ENCODE peak calls at places on chromosome 12, in ten cellular contexts. Q is WERI-Rb-1; T is colonic mucosa; G is RWPE1; E is CD4-positive, alpha-beta memory T cell; M is right lobe of liver; Y is stomach; S is AG04450; K is ovary; D is epithelial cell of prostate. W is an unnamed sample.

GRCh38 chr12:110197003-110197402 is 72.8 kb downstream of the IFT81 start:
- DNase-seq in Y (no peak), E (no peak), D (no peak), S (no peak), T (no peak), M (no peak), G (no peak), K (no peak), Q (no peak), W (no peak)

GRCh38 chr12:52262286-52262685 is 12.2 kb upstream of the KRT86 start:
- DNase-seq in M (no peak), Q (no peak), D (no peak), E (no peak), G (no peak), K (no peak), T (no peak), S (no peak), Y (no peak), W (no peak)

GRCh38 chr12:104680070-104680469 is 223.3 kb downstream of the CHST11 start:
- DNase-seq in Y (no peak), Q (peak; percentile 36), S (no peak), M (no peak), K (no peak), G (no peak), E (peak; percentile 51), T (no peak), D (no peak), W (no peak)

GRCh38 chr12:52992699-52993557 is 13.3 kb upstream of the EIF4B start:
- DNase-seq in K (no peak), Q (no peak), M (no peak), G (peak; percentile 55), Y (peak; percentile 37), S (no peak), D (peak; percentile 49), T (peak; percentile 81), E (no peak), W (no peak)

GRCh38 chr12:114001731-114002340 is 35.7 kb upstream of the RBM19 start:
- DNase-seq in G (no peak), E (no peak), T (no peak), S (no peak), Q (no peak), Y (no peak), D (no peak), M (no peak), K (no peak), W (no peak)

GRCh38 chr12:114963846-114964245 is 279.9 kb upstream of the TBX3 start:
- DNase-seq in E (no peak), M (no peak), T (no peak), G (no peak), Y (no peak), D (no peak), Q (no peak), S (no peak), K (no peak), W (no peak)

GRCh38 chr12:105235299-105235746 is 651 bp downstream of the APPL2 start:
- DNase-seq in K (no peak), G (peak; percentile 46), E (peak; percentile 6), S (no peak), Q (no peak), D (no peak), M (no peak), Y (no peak), T (no peak), W (no peak)

GRCh38 chr12:121238604-121239334 is 28.8 kb downstream of the P2RX4 start:
- DNase-seq in T (no peak), E (no peak), S (no peak), M (no peak), K (no peak), G (no peak), Q (peak; percentile 52), D (no peak), Y (no peak), W (no peak)

GRCh38 chr12:20625531-20625930 is 69.6 kb upstream of the SLCO1C1 start:
- DNase-seq in K (no peak), Y (no peak), T (no peak), E (no peak), S (no peak), D (no peak), M (no peak), Q (no peak), G (no peak), W (no peak)

GRCh38 chr12:8697120-8697475 is 693 bp upstream of the RIMKLB start:
- DNase-seq in Q (no peak), D (no peak), T (no peak), G (peak; percentile 12), S (no peak), Y (no peak), E (peak; percentile 44), K (no peak), M (no peak), W (no peak)

GRCh38 chr12:30047499-30048262 is 263.9 kb upstream of the TMTC1 start:
- DNase-seq in Y (no peak), G (peak; percentile 13), E (no peak), S (no peak), K (no peak), M (no peak), T (no peak), D (no peak), Q (no peak), W (no peak)

GRCh38 chr12:77339610-77340009 is 274.2 kb upstream of the E2F7 start:
- DNase-seq in E (no peak), Y (no peak), Q (no peak), S (no peak), G (no peak), M (no peak), K (no peak), T (no peak), D (no peak), W (no peak)

GRCh38 chr12:34186492-34186891 is 164.2 kb downstream of the ALG10 start:
- DNase-seq in E (no peak), D (no peak), K (no peak), M (no peak), G (no peak), Y (no peak), S (no peak), T (no peak), Q (no peak), W (no peak)

GRCh38 chr12:4320859-4321701 is at the start of gene TIGAR:
- DNase-seq in K (peak; percentile 89), S (peak; percentile 80), Q (peak; percentile 93), D (peak; percentile 78), E (peak; percentile 92), T (peak; percentile 90), M (peak; percentile 96), Y (peak; percentile 95), G (peak; percentile 96), W (peak; percentile 98)

GRCh38 chr12:104011265-104011664 is 38.7 kb downstream of the GLT8D2 start:
- DNase-seq in S (peak; percentile 74), Y (no peak), T (no peak), E (no peak), M (no peak), Q (no peak), D (peak; percentile 78), G (peak; percentile 71), K (no peak), W (no peak)

GRCh38 chr12:61414470-61414869 is 845.7 kb upstream of the USP15 start:
- DNase-seq in S (no peak), Y (no peak), K (no peak), G (no peak), Q (no peak), T (no peak), M (no peak), D (no peak), E (no peak), W (no peak)

GRCh38 chr12:49251357-49251756 is 13.5 kb upstream of the TUBA1C start:
- DNase-seq in M (no peak), S (no peak), Y (no peak), E (no peak), K (no peak), T (no peak), G (no peak), Q (peak; percentile 24), D (no peak), W (no peak)

GRCh38 chr12:54356951-54357356 is 7.3 kb downstream of the GPR84 start:
- DNase-seq in E (no peak), K (no peak), G (no peak), D (no peak), S (no peak), Y (no peak), T (no peak), M (no peak), Q (peak; percentile 94), W (no peak)
- H3K27ac ChIP-seq in E (no peak overlapping the region), K (peak overlapping the region; percentile 48), G (peak overlapping the region; percentile 95), D (no peak overlapping the region), S (no peak overlapping the region), Y (peak overlapping the region; percentile 92), T (no peak overlapping the region), M (no peak overlapping the region), Q (peak overlapping the region; percentile 98), W (no peak overlapping the region)

DNA sequence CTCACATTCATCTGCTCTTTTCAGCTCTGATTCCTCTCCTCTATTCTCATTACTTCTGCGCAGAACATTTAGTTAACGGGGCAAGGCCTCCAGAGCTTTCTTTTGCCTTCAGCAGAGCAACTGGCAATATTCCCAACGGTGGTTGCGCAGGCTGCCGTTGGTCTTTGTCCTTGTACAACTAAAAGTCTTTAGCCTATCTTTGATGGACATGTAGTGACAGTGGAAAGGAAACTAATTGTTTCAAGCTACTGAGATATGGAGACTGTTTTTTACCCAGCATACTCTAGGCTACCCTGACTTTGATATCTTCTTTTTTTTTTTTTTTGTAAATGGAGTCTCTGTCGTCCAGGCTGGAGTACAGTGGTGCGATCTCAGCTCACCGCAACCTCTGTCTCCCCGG is 12.6 kb downstream of the R3HDM2 start:
- DNase-seq in G (no peak), M (peak; percentile 57), K (no peak), T (no peak), Q (no peak), S (no peak), Y (no peak), D (no peak), E (no peak), W (no peak)
- H3K27ac ChIP-seq in G (no peak overlapping the region), M (no peak overlapping the region), K (no peak overlapping the region), T (no peak overlapping the region), Q (no peak overlapping the region), S (no peak overlapping the region), Y (no peak overlapping the region), D (no peak overlapping the region), E (no peak overlapping the region), W (no peak overlapping the region)

GRCh38 chr12:89250648-89251047 is 101.7 kb downstream of the DUSP6 start:
- DNase-seq in T (no peak), D (no peak), Q (no peak), M (no peak), G (no peak), Y (no peak), K (no peak), E (no peak), S (no peak), W (no peak)
- H3K27ac ChIP-seq in T (no peak overlapping the region), D (peak overlapping the region; percentile 30), Q (no peak overlapping the region), M (no peak overlapping the region), G (no peak overlapping the region), Y (no peak overlapping the region), K (no peak overlapping the region), E (no peak overlapping the region), S (no peak overlapping the region), W (no peak overlapping the region)

GRCh38 chr12:107352347-107353081 is 259.2 kb upstream of the CRY1 start:
- DNase-seq in Y (no peak), G (no peak), S (no peak), D (no peak), K (no peak), E (peak; percentile 21), M (no peak), T (no peak), Q (no peak), W (no peak)
- H3K27ac ChIP-seq in Y (no peak overlapping the region), G (no peak overlapping the region), S (no peak overlapping the region), D (no peak overlapping the region), K (no peak overlapping the region), E (no peak overlapping the region), M (no peak overlapping the region), T (no peak overlapping the region), Q (no peak overlapping the region), W (no peak overlapping the region)

W was measured in right cardiac atrium.